ENCODE peak calls at places on chromosome 1, in ten cellular contexts. U is stimulated activated CD4-positive, alpha-beta T cell treated with anti-CD3 and anti-CD28 coated beads, TNF-alpha, amount 100 ng/mL, for 4 hours; D is EH; E is cardiac muscle cell; L is ELR; K is colonic mucosa; V is nucleus accumbens; F is HEK293T; X is T follicular helper cell; Q is left colon. J is an unnamed sample.

GRCh38 chr1:63189677-63190076 is 132.7 kb upstream of the FOXD3 start:
- DNase-seq in U (no peak), V (no peak), X (no peak), K (no peak), Q (no peak), D (no peak), E (peak; percentile 1), F (no peak), L (peak; percentile 5), J (no peak)

GRCh38 chr1:67479146-67479891 is 49.1 kb upstream of the SERBP1 start:
- DNase-seq in X (no peak), F (peak; percentile 57), V (no peak), E (peak; percentile 60), D (peak; percentile 50), L (peak; percentile 15), U (no peak), K (no peak), Q (no peak), J (no peak)

GRCh38 chr1:13732971-13733667 is 33.1 kb downstream of the PRDM2 start:
- DNase-seq in K (no peak), L (no peak), U (no peak), V (no peak), Q (no peak), D (no peak), F (no peak), E (no peak), X (peak; percentile 23), J (no peak)

GRCh38 chr1:59204001-59204400 is 92.9 kb upstream of the FGGY start:
- DNase-seq in X (no peak), D (peak; percentile 32), K (peak; percentile 70), V (no peak), L (no peak), F (no peak), U (no peak), Q (peak; percentile 31), E (peak; percentile 81), J (no peak)

GRCh38 chr1:107782192-107782845 is 182.7 kb downstream of the VAV3 start:
- DNase-seq in D (peak; percentile 58), L (peak; percentile 63), Q (no peak), X (peak; percentile 14), K (peak; percentile 50), V (no peak), F (peak; percentile 27), E (peak; percentile 73), U (no peak), J (no peak)

GRCh38 chr1:42922687-42923366 is 35.8 kb downstream of the SLC2A1 start:
- DNase-seq in V (no peak), D (peak; percentile 75), K (peak; percentile 69), X (peak; percentile 36), E (peak; percentile 59), U (peak; percentile 18), Q (peak; percentile 40), L (peak; percentile 88), F (peak; percentile 75), J (no peak)

GRCh38 chr1:238710697-238711096 is 675.7 kb upstream of the CHRM3 start:
- DNase-seq in K (no peak), U (no peak), V (no peak), E (peak; percentile 5), Q (no peak), F (no peak), D (peak; percentile 2), X (no peak), L (peak; percentile 2), J (no peak)

GRCh38 chr1:31795801-31796621 is 19.8 kb downstream of the SPOCD1 start:
- DNase-seq in X (no peak), Q (no peak), U (no peak), E (peak; percentile 80), L (peak; percentile 79), F (no peak), V (no peak), D (peak; percentile 95), K (no peak), J (no peak)

GRCh38 chr1:18090636-18091035 is 17.0 kb upstream of the IGSF21 start:
- DNase-seq in V (no peak), L (no peak), D (no peak), E (no peak), F (no peak), Q (no peak), U (no peak), X (no peak), K (no peak), J (no peak)

GRCh38 chr1:63975447-63975846 is 201.6 kb downstream of the ROR1 start:
- DNase-seq in D (no peak), X (no peak), K (no peak), L (no peak), Q (no peak), E (no peak), V (no peak), F (no peak), U (no peak), J (no peak)

GRCh38 chr1:154420172-154420571 is 15.0 kb downstream of the IL6R start:
- DNase-seq in K (peak; percentile 73), L (peak; percentile 88), V (peak; percentile 35), U (no peak), D (peak; percentile 89), F (no peak), Q (peak; percentile 66), E (peak; percentile 90), X (peak; percentile 56), J (no peak)

J was measured in 8988T.